ENCODE peak calls at places on chromosomes 12 and 14, in ten cellular contexts. R is tibial artery, Z is colonic mucosa, Q is psoas muscle, X is adrenal gland, V is sigmoid colon, Y is cardiac muscle cell, K is breast epithelium, D is left ventricle myocardium inferior, H is A549. W is an unnamed sample.

GRCh38 chr14:22213110-22213509 is 375.9 kb downstream of the DAD1 start:
- DNase-seq in D (no peak), R (no peak), K (no peak), Y (no peak), V (no peak), Z (no peak), Q (no peak), X (no peak), H (no peak), W (no peak)

GRCh38 chr12:107929436-107929835 is 154.9 kb downstream of the ASCL4 start:
- DNase-seq in Z (no peak), R (no peak), H (peak; percentile 80), D (no peak), V (no peak), X (peak; percentile 42), K (no peak), Q (no peak), Y (peak; percentile 38), W (no peak)

GRCh38 chr12:45930369-45930768 is 60.0 kb downstream of the SCAF11 start:
- DNase-seq in Z (no peak), X (no peak), R (no peak), V (no peak), Q (no peak), D (no peak), H (no peak), K (no peak), Y (no peak), W (no peak)

GRCh38 chr14:100486025-100486828 is 101.0 kb downstream of the BEGAIN start:
- DNase-seq in R (no peak), X (peak; percentile 62), K (no peak), H (peak; percentile 35), D (peak; percentile 59), Y (peak; percentile 92), Q (peak; percentile 71), Z (peak; percentile 62), V (no peak), W (no peak)

GRCh38 chr12:66596189-66596588 is 82.7 kb downstream of the GRIP1 start:
- DNase-seq in Q (no peak), Y (no peak), X (no peak), Z (no peak), V (no peak), D (no peak), H (no peak), K (no peak), R (no peak), W (no peak)

GRCh38 chr14:101196795-101197590 is 293.5 kb upstream of the RTL1 start:
- DNase-seq in Y (no peak), X (peak; percentile 7), H (no peak), Z (no peak), D (no peak), K (no peak), Q (no peak), R (no peak), V (peak; percentile 63), W (no peak)

GRCh38 chr14:34030864-34031263 is 80.0 kb upstream of the EGLN3 start:
- DNase-seq in K (no peak), R (no peak), X (peak; percentile 21), Q (peak; percentile 28), Y (no peak), H (no peak), Z (peak; percentile 53), D (peak; percentile 45), V (no peak), W (no peak)

GRCh38 chr14:101330416-101331140 is 230.7 kb upstream of the DIO3 start:
- DNase-seq in X (no peak), Z (no peak), R (no peak), Y (no peak), H (no peak), K (no peak), Q (no peak), V (no peak), D (no peak), W (no peak)

GRCh38 chr12:42094277-42094676 is 50.4 kb downstream of the GXYLT1 start:
- DNase-seq in Q (no peak), Y (no peak), K (no peak), R (no peak), D (no peak), V (no peak), Z (no peak), X (peak; percentile 43), H (peak; percentile 31), W (no peak)

GRCh38 chr12:40921563-40922163 is 229.4 kb downstream of the CNTN1 start:
- DNase-seq in Z (no peak), D (no peak), H (peak; percentile 34), V (no peak), Y (peak; percentile 41), X (no peak), K (no peak), Q (no peak), R (no peak), W (no peak)

GRCh38 chr14:69154779-69155178 is 1.9 kb upstream of the DCAF5 start:
- DNase-seq in H (peak; percentile 74), V (no peak), Q (no peak), R (no peak), X (peak; percentile 46), Z (no peak), Y (peak; percentile 48), K (no peak), D (no peak), W (peak; percentile 40)

GRCh38 chr14:92963301-92964123 is 40.6 kb downstream of the CHGA start:
- DNase-seq in Y (no peak), X (no peak), Z (no peak), R (no peak), V (no peak), Q (peak; percentile 7), H (no peak), D (peak; percentile 15), K (no peak), W (no peak)

GRCh38 chr12:75478395-75478794 is 2.2 kb upstream of the GLIPR1 start:
- DNase-seq in Y (no peak), Z (no peak), K (no peak), H (no peak), Q (no peak), R (no peak), X (no peak), V (no peak), D (no peak), W (no peak)

GRCh38 chr12:49358548-49359141 is 8.6 kb upstream of the SPATS2 start:
- DNase-seq in Q (no peak), V (no peak), Z (peak; percentile 67), K (no peak), R (peak; percentile 60), X (peak; percentile 72), Y (peak; percentile 83), D (no peak), H (peak; percentile 84), W (no peak)

GRCh38 chr14:49984419-49984818 is 91.5 kb downstream of the ARF6 start:
- DNase-seq in Z (no peak), K (no peak), Y (no peak), V (no peak), R (no peak), H (no peak), Q (no peak), D (no peak), X (no peak), W (no peak)
- H3K4me1 ChIP-seq in Z (no peaks in the 10 kb centered on the region), K (no peaks in the 10 kb centered on the region), Y (no peaks in the 10 kb centered on the region), V (peaks cover 11% of the 10 kb centered on the region), R (peaks cover 7% of the 10 kb centered on the region), H (peaks cover 69% of the 10 kb centered on the region), Q (no peaks in the 10 kb centered on the region), D (peaks cover 15% of the 10 kb centered on the region), X (peaks cover 23% of the 10 kb centered on the region), W (peaks cover 4% of the 10 kb centered on the region)

GRCh38 chr14:75615200-75615599 is 36.8 kb downstream of the FLVCR2 start:
- DNase-seq in X (peak; percentile 39), R (no peak), Z (peak; percentile 23), H (no peak), D (no peak), Y (no peak), Q (no peak), V (no peak), K (no peak), W (no peak)

GRCh38 chr14:75612157-75612556 is 33.7 kb downstream of the FLVCR2 start:
- DNase-seq in R (no peak), D (no peak), Y (no peak), Z (no peak), H (no peak), K (no peak), X (no peak), V (no peak), Q (no peak), W (no peak)

GRCh38 chr14:75610839-75611238 is 32.4 kb downstream of the FLVCR2 start:
- DNase-seq in K (no peak), D (no peak), Z (no peak), H (no peak), R (no peak), Q (no peak), Y (no peak), V (no peak), X (peak; percentile 60), W (no peak)

GRCh38 chr14:75609606-75610476 is 31.4 kb downstream of the FLVCR2 start:
- DNase-seq in H (no peak), Z (no peak), V (no peak), K (peak; percentile 20), Y (no peak), D (no peak), R (no peak), Q (no peak), X (peak; percentile 45), W (no peak)

DNA sequence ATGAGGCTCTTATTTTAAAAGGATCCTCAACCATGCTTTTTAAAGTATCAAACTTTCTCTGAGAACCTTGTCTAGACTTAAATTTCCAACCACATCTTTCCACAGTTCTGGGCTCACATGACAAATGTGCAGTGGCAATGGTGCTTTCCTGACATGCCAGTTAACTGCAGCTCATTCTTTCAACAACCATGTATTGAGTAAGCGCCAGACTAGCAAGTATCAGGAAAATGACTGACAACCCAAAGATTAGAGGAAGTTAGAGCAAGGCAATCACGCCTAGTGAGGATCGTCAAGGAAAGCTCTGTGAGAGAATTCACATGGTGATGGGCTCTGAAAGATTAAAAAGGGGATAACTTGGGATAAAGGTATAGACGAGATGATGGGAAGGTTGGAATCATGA is 35.8 kb downstream of the FLVCR2 start:
- DNase-seq in K (no peak), D (no peak), Y (no peak), X (no peak), V (no peak), Z (no peak), Q (no peak), H (no peak), R (no peak), W (no peak)
- H3K27ac ChIP-seq in K (no peak overlapping the region), D (no peak overlapping the region), Y (no peak overlapping the region), X (no peak overlapping the region), V (no peak overlapping the region), Z (no peak overlapping the region), Q (no peak overlapping the region), H (no peak overlapping the region), R (no peak overlapping the region), W (no peak overlapping the region)

GRCh38 chr14:81396108-81396507 is 4.0 kb downstream of the STON2 start:
- DNase-seq in K (no peak), X (no peak), D (no peak), H (no peak), V (no peak), R (no peak), Q (no peak), Z (no peak), Y (no peak), W (no peak)
- H3K4me1 ChIP-seq in K (peaks cover 17% of the 10 kb centered on the region), X (no peaks in the 10 kb centered on the region), D (no peaks in the 10 kb centered on the region), H (peaks cover 16% of the 10 kb centered on the region), V (no peaks in the 10 kb centered on the region), R (no peaks in the 10 kb centered on the region), Q (peaks cover 22% of the 10 kb centered on the region), Z (no peaks in the 10 kb centered on the region), Y (no peaks in the 10 kb centered on the region), W (peaks cover 2% of the 10 kb centered on the region)

DNA sequence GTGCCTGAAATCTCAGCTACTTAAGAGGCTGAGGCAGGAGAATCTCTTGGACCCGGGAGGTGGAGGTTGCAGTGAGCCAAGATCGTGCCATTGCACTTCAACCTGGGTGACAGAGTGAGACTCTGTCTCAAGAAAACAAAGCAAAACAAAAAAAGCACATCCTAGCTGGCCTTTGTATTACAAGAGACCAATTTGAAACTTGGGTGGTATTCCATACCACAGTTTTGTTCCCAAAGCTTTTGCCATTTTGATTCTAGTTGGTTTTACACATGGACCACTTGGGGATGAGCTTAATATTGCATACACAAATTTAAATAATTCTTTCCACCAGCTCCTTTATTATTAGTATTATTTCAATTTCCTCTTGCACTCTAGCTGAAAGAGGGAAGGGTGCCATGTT is 276.9 kb upstream of the SLC16A7 start:
- DNase-seq in D (no peak), K (no peak), R (no peak), Z (no peak), H (no peak), V (no peak), Q (no peak), Y (no peak), X (no peak), W (no peak)
- H3K27ac ChIP-seq in D (no peak overlapping the region), K (no peak overlapping the region), R (no peak overlapping the region), Z (no peak overlapping the region), H (no peak overlapping the region), V (no peak overlapping the region), Q (no peak overlapping the region), Y (no peak overlapping the region), X (no peak overlapping the region), W (no peak overlapping the region)

W was measured in lung.